ENCODE peak calls at places on chromosomes 13 and 19, in seven cellular contexts. R is cardiac fibroblast, L is DND-41, S is fibroblast of pulmonary artery, F is astrocyte of the spinal cord, V is heart left ventricle, B is psoas muscle. J is an unnamed sample.

GRCh38 chr19:18667531-18668251 is 15.8 kb upstream of the CRTC1 start:
- DNase-seq in R (no peak), L (no peak), S (no peak), F (no peak), V (no peak), B (peak), J (no peak)

GRCh38 chr13:96946709-96947311 is 47.5 kb downstream of the OXGR1 start:
- DNase-seq in S (no peak), F (no peak), R (no peak), B (no peak), V (no peak), L (no peak), J (no peak)

GRCh38 chr19:17989425-17990094 is 18.4 kb upstream of the ARRDC2 start:
- DNase-seq in L (no peak), V (no peak), R (no peak), S (no peak), F (no peak), B (no peak), J (no peak)

GRCh38 chr19:310141-310651 is 19.0 kb upstream of the PLPP2 start:
- DNase-seq in F (peak), S (no peak), L (no peak), V (no peak), B (no peak), R (peak), J (no peak)

GRCh38 chr13:27442071-27442647 is 8.2 kb downstream of the MTIF3 start:
- DNase-seq in F (no peak), B (no peak), L (peak), S (no peak), V (no peak), R (no peak), J (no peak)

GRCh38 chr19:32676186-32676894 is 692 bp downstream of the RGS9BP start:
- DNase-seq in R (no peak), F (no peak), L (no peak), S (no peak), B (peak), V (no peak), J (no peak)

GRCh38 chr13:110883539-110883938 is 31.3 kb downstream of the ANKRD10 start:
- DNase-seq in V (no peak), F (no peak), S (no peak), R (no peak), B (no peak), L (no peak), J (no peak)

GRCh38 chr13:21657538-21657937 is 13.3 kb upstream of the FGF9 start:
- DNase-seq in S (no peak), F (peak), B (no peak), L (no peak), V (no peak), R (no peak), J (no peak)

GRCh38 chr13:101829484-101829883 is 377.0 kb downstream of the ITGBL1 start:
- DNase-seq in S (no peak), B (no peak), F (no peak), V (no peak), L (no peak), R (no peak), J (no peak)

GRCh38 chr13:33251131-33251629 is 34.4 kb downstream of the STARD13 start:
- DNase-seq in R (peak), V (peak), L (no peak), S (peak), F (peak), B (no peak), J (peak)

GRCh38 chr13:100870898-100871297 is 196.3 kb upstream of the TMTC4 start:
- DNase-seq in V (no peak), S (no peak), F (no peak), L (no peak), R (no peak), B (no peak), J (no peak)

GRCh38 chr19:44566984-44567383 is 37.5 kb upstream of the CEACAM20 start:
- DNase-seq in L (no peak), R (no peak), S (no peak), F (no peak), V (no peak), B (no peak), J (no peak)

GRCh38 chr13:100528353-100528752 is 60.2 kb downstream of the GGACT start:
- DNase-seq in B (no peak), R (no peak), V (no peak), F (no peak), L (no peak), S (no peak), J (no peak)

GRCh38 chr13:99311748-99312492 is 4.7 kb upstream of the GPR183 start:
- DNase-seq in R (no peak), F (no peak), B (no peak), V (no peak), S (no peak), L (no peak), J (no peak)

GRCh38 chr13:35874704-35875103 is 256.5 kb downstream of the DCLK1 start:
- DNase-seq in B (peak), R (no peak), S (no peak), V (peak), F (no peak), L (no peak), J (no peak)

GRCh38 chr13:50127017-50127725 is 111.9 kb downstream of the KCNRG start:
- DNase-seq in S (peak), V (peak), R (peak), L (no peak), F (peak), B (peak), J (peak)

GRCh38 chr19:36420961-36421748 is 2.7 kb upstream of the ZFP82 start:
- DNase-seq in L (no peak), S (peak), B (no peak), F (peak), R (peak), V (peak), J (no peak)

GRCh38 chr19:5641171-5641570 is 18.3 kb downstream of the SAFB start:
- DNase-seq in S (no peak), V (no peak), R (no peak), L (no peak), F (no peak), B (no peak), J (no peak)

GRCh38 chr19:55440411-55441105 is 2.5 kb downstream of the SHISA7 start:
- DNase-seq in R (no peak), L (no peak), F (no peak), V (no peak), B (no peak), S (no peak), J (peak)

GRCh38 chr13:26964278-26965057 is 203.9 kb upstream of the GPR12 start:
- DNase-seq in S (peak), L (no peak), V (peak), R (peak), B (no peak), F (no peak), J (no peak)

GRCh38 chr13:62512194-62513141 is 1096.8 kb upstream of the PCDH20 start:
- DNase-seq in S (peak), F (peak), R (peak), B (no peak), L (peak), V (no peak), J (peak)

GRCh38 chr13:99013951-99014350 is 36.1 kb upstream of the DOCK9 start:
- DNase-seq in F (no peak), V (no peak), S (no peak), R (no peak), B (no peak), L (no peak), J (no peak)

GRCh38 chr13:41678320-41678719 is 221.0 kb downstream of the RGCC start:
- DNase-seq in R (peak), B (no peak), F (peak), V (no peak), S (peak), L (no peak), J (no peak)

GRCh38 chr19:12187625-12188024 is 24.7 kb downstream of the ZNF136 start:
- DNase-seq in B (no peak), L (no peak), V (no peak), S (no peak), F (no peak), R (no peak), J (no peak)

GRCh38 chr13:57311009-57311586 is 144.1 kb downstream of the PRR20E start:
- DNase-seq in B (no peak), V (no peak), L (no peak), R (no peak), F (no peak), S (no peak), J (no peak)

GRCh38 chr13:90510319-90510718 is 837.2 kb upstream of the MIR17HG start:
- DNase-seq in S (no peak), B (no peak), V (no peak), F (no peak), L (no peak), R (no peak), J (no peak)
- TF ChIP-seq CTCF in S (no peak), B (no peak), V (no peak), F (no peak), L (no peak), R (no peak), J (no peak)

GRCh38 chr13:44011036-44011435 is 131.3 kb downstream of the LACC1 start:
- DNase-seq in V (no peak), B (no peak), R (no peak), S (no peak), F (no peak), L (no peak), J (no peak)
- H3K4me3 ChIP-seq in V (no peak), B (no peak), R (no peak), S (no peak), F (no peak), L (no peak), J (no peak)

GRCh38 chr19:10861118-10861651 is 10.2 kb upstream of the CARM1 start:
- DNase-seq in L (peak), V (no peak), B (no peak), R (peak), F (no peak), S (peak), J (peak)
- TF ChIP-seq CTCF in L (peak), V (peak), B (peak), R (peak), F (peak), S (peak), J (peak)

DNA sequence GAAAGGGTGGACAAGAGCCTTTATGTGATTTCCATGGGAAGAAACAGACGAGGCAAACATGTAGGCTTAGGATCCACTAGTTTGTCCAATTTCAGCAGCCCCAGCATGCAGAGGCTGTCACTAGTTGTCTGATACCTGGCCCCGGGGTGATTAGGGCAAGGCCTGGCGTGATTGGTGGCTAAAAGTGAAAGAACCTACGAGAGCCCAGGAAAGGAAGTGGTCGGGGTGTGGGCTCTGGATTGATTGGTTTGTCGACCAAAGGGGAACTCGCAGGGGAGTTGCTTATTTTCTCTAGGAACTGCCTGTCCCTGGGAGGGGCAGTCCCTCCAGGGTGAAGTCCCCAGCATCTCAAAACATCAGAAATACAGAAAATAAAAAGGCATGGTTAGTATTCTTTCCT is 64.2 kb upstream of the UQCRFS1 start:
- DNase-seq in B (no peak), F (no peak), L (peak), V (no peak), S (no peak), R (no peak), J (peak)
- H3K4me3 ChIP-seq in B (no peak), F (no peak), L (peak), V (no peak), S (no peak), R (no peak), J (no peak)

DNA sequence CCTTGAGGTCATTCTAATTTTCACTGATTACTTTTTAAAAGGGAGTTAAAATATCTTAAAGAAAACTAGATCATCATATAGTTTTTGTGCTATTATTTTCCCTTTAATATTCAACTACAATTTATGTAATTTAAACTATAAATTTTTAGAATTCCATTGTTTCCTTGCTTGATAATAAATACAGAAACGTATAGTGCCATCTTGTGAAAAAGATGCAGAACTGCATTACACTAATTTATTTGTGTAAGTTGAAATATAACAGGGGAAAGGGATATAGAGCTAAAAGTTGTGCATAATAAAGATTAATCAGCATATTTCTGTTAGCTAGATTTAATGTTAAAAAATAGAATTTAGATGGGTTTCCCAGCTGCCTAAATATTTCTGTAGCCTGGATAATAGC is 61.5 kb upstream of the TDRD3 start:
- DNase-seq in R (peak), F (peak), V (no peak), L (no peak), S (peak), B (no peak), J (no peak)
- TF ChIP-seq CTCF in R (peak), F (peak), V (peak), L (peak), S (peak), B (peak), J (peak)

DNA sequence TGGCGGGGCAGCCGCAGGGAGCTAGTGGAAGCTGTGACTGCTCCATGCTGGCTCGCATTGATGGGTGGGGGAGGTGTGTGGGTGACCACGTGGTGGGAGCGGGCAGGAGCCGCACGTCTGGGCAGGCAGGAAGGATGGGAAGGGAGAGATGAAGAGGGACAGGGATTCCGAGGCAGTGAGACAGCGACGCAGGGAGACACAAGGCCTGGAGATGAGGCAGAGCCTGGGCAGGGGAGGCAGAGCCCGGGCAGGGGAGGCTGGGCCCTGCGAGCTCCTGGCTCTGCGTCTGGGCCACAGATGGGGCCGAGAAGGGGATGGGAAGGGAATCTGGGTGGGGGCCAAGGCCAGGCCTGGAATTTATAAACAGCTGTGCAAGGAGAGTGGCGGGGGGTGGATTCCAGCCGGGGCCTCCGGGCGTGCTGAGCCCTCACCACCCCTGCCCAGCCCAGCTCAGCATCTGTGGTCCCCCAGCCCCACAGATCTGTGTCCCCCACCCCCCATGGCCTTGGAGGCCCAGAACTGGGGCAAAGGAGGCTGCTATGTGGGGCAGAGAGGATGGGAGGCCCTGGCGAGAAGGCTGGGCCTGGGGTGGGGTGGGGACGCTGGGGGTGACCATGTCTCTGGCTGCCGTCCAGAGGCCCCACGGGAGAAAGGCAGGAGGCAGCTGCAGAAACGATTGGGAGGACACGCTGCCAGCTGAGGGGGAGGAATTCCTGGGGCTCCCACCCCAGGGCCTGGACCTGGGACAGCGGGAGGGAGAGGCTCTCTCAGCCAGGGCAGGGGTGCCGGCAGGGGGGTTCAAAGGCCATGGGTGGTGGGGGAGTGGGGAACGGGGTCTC is 6.0 kb downstream of the EHD2 start:
- DNase-seq in B (peak), S (peak), V (peak), F (peak), L (no peak), R (peak), J (no peak)
- H3K4me3 ChIP-seq in B (peak), S (peak), V (peak), F (no peak), L (no peak), R (peak), J (no peak)

DNA sequence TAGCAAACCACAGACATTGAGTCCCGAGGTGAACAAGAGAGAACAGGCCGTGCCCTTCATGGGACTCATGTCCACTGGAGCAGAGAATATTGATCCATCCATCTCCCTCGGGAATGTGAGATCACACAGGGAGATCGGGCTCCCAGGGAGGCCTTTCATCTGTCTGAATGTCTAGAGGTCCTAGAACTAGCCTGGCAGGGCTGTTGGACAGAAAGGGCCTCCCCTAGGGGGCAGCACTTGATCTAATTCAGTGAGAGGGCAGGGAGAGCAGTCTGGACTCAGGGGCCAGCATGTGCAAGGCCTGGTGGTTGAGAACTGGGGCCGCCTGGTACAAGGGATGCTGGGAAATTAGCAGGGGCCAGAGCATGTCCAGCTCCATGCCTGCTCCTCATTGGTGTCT is 4.3 kb downstream of the RUVBL2 start:
- DNase-seq in S (peak), R (peak), L (peak), F (peak), V (no peak), B (no peak), J (peak)
- TF ChIP-seq CTCF in S (peak), R (peak), L (peak), F (peak), V (peak), B (peak), J (peak)

J was measured in GM12865.